ENCODE peak calls at places on chromosome 5, in nine cellular contexts. K, B, I, T, Q, A, O, D and R are unnamed samples.

GRCh38 chr5:179699640-179700298 is 1.0 kb downstream of the CANX start:
- DNase-seq in K (no peak), B (peak; percentile 20), I (peak; percentile 20), T (no peak), Q (no peak), A (no peak), O (no peak), D (no peak), R (no peak)

GRCh38 chr5:14959443-14960119 is 88.0 kb upstream of the ANKH start:
- DNase-seq in K (no peak), B (no peak), I (no peak), T (no peak), Q (no peak), A (no peak), O (peak; percentile 65), D (no peak), R (no peak)

GRCh38 chr5:67695369-67695768 is 498.8 kb upstream of the CD180 start:
- DNase-seq in K (no peak), B (no peak), I (no peak), T (no peak), Q (no peak), A (no peak), O (no peak), D (no peak), R (no peak)

GRCh38 chr5:141192110-141192725 is at the start of gene PCDHB10:
- DNase-seq in K (peak; percentile 37), B (no peak), I (peak; percentile 69), T (no peak), Q (no peak), A (no peak), O (no peak), D (no peak), R (no peak)

GRCh38 chr5:127369772-127370171 is 79.2 kb downstream of the MEGF10 start:
- DNase-seq in K (no peak), B (no peak), I (peak; percentile 100), T (no peak), Q (no peak), A (no peak), O (no peak), D (peak; percentile 47), R (no peak)

GRCh38 chr5:157574456-157575095 is 999 bp downstream of the ADAM19 start:
- DNase-seq in K (peak; percentile 68), B (no peak), I (peak; percentile 42), T (peak; percentile 32), Q (peak; percentile 85), A (no peak), O (no peak), D (peak; percentile 46), R (no peak)

GRCh38 chr5:141672856-141673813 is 8.9 kb downstream of the ARAP3 start:
- DNase-seq in K (no peak), B (no peak), I (no peak), T (no peak), Q (peak; percentile 78), A (no peak), O (no peak), D (no peak), R (no peak)

GRCh38 chr5:65395526-65396155 is 86.1 kb downstream of the ADAMTS6 start:
- DNase-seq in K (no peak), B (no peak), I (no peak), T (no peak), Q (no peak), A (no peak), O (no peak), D (no peak), R (no peak)

GRCh38 chr5:141637266-141637692 is 482 bp downstream of the RELL2 start:
- DNase-seq in K (peak; percentile 87), B (peak; percentile 56), I (peak; percentile 27), T (no peak), Q (peak; percentile 73), A (no peak), O (peak; percentile 10), D (peak; percentile 36), R (no peak)

GRCh38 chr5:134625559-134625958 is 7.1 kb downstream of the SAR1B start:
- DNase-seq in K (no peak), B (no peak), I (no peak), T (no peak), Q (no peak), A (no peak), O (no peak), D (no peak), R (no peak)

GRCh38 chr5:142201471-142201887 is 92.9 kb downstream of the NDFIP1 start:
- DNase-seq in K (no peak), B (no peak), I (no peak), T (no peak), Q (no peak), A (no peak), O (no peak), D (no peak), R (no peak)

GRCh38 chr5:131305906-131306305 is 42.1 kb downstream of the CDC42SE2 start:
- DNase-seq in K (no peak), B (no peak), I (no peak), T (no peak), Q (no peak), A (no peak), O (no peak), D (no peak), R (no peak)

GRCh38 chr5:142872795-142873194 is 102.6 kb downstream of the ARHGAP26 start:
- DNase-seq in K (peak; percentile 83), B (no peak), I (no peak), T (no peak), Q (no peak), A (no peak), O (no peak), D (no peak), R (no peak)

GRCh38 chr5:179696605-179697004 is 2.2 kb upstream of the CANX start:
- DNase-seq in K (no peak), B (no peak), I (no peak), T (no peak), Q (no peak), A (no peak), O (no peak), D (no peak), R (no peak)

GRCh38 chr5:133670336-133670735 is 58.0 kb upstream of the FSTL4 start:
- DNase-seq in K (no peak), B (no peak), I (no peak), T (no peak), Q (no peak), A (no peak), O (no peak), D (no peak), R (no peak)

GRCh38 chr5:136329791-136330190 is 35.6 kb downstream of the TRPC7 start:
- DNase-seq in K (no peak), B (no peak), I (no peak), T (no peak), Q (no peak), A (no peak), O (no peak), D (no peak), R (no peak)

GRCh38 chr5:176890455-176891330 is 8.5 kb downstream of the HK3 start:
- DNase-seq in K (no peak), B (no peak), I (no peak), T (no peak), Q (no peak), A (no peak), O (no peak), D (no peak), R (no peak)

GRCh38 chr5:97163360-97163764 is 19.7 kb downstream of the RIOK2 start:
- DNase-seq in K (no peak), B (no peak), I (no peak), T (no peak), Q (no peak), A (no peak), O (no peak), D (no peak), R (no peak)

GRCh38 chr5:4563400-4563799 is 576.7 kb upstream of the ADAMTS16 start:
- DNase-seq in K (no peak), B (no peak), I (no peak), T (no peak), Q (no peak), A (no peak), O (no peak), D (no peak), R (no peak)

GRCh38 chr5:123438902-123439301 is 15.7 kb upstream of the CEP120 start:
- DNase-seq in K (no peak), B (no peak), I (no peak), T (no peak), Q (no peak), A (no peak), O (no peak), D (no peak), R (no peak)
- H3K27ac ChIP-seq in K (no peak overlapping the region), B (no peak overlapping the region), I (no peak overlapping the region), T (no peak overlapping the region), Q (no peak overlapping the region), A (no peak overlapping the region), O (no peak overlapping the region), D (no peak overlapping the region), R (no peak overlapping the region)

GRCh38 chr5:159787837-159788236 is 128.4 kb upstream of the ADRA1B start:
- DNase-seq in K (no peak), B (no peak), I (no peak), T (no peak), Q (no peak), A (no peak), O (no peak), D (no peak), R (no peak)
- H3K27ac ChIP-seq in K (no peak overlapping the region), B (no peak overlapping the region), I (no peak overlapping the region), T (peak overlapping the region; percentile 9), Q (peak overlapping the region; percentile 0), A (no peak overlapping the region), O (no peak overlapping the region), D (no peak overlapping the region), R (peak overlapping the region; percentile 87)

GRCh38 chr5:100841358-100842076 is 61.6 kb downstream of the ST8SIA4 start:
- DNase-seq in K (no peak), B (no peak), I (no peak), T (no peak), Q (no peak), A (no peak), O (no peak), D (no peak), R (no peak)

GRCh38 chr5:100838048-100838473 is 65.0 kb downstream of the ST8SIA4 start:
- DNase-seq in K (no peak), B (no peak), I (no peak), T (no peak), Q (no peak), A (no peak), O (no peak), D (no peak), R (no peak)

GRCh38 chr5:100834519-100834918 is 68.6 kb downstream of the ST8SIA4 start:
- DNase-seq in K (no peak), B (no peak), I (no peak), T (no peak), Q (no peak), A (no peak), O (no peak), D (no peak), R (no peak)

GRCh38 chr5:100840769-100841168 is 62.3 kb downstream of the ST8SIA4 start:
- DNase-seq in K (no peak), B (no peak), I (no peak), T (no peak), Q (no peak), A (no peak), O (no peak), D (no peak), R (no peak)

GRCh38 chr5:100840364-100840763 is 62.7 kb downstream of the ST8SIA4 start:
- DNase-seq in K (no peak), B (no peak), I (no peak), T (no peak), Q (no peak), A (no peak), O (no peak), D (no peak), R (no peak)
- H3K27ac ChIP-seq in K (no peak overlapping the region), B (no peak overlapping the region), I (no peak overlapping the region), T (no peak overlapping the region), Q (no peak overlapping the region), A (no peak overlapping the region), O (no peak overlapping the region), D (no peak overlapping the region), R (no peak overlapping the region)

GRCh38 chr5:149387081-149387611 is 8.1 kb upstream of the IL17B start:
- DNase-seq in K (no peak), B (no peak), I (no peak), T (peak; percentile 65), Q (no peak), A (no peak), O (no peak), D (no peak), R (no peak)
- H3K27ac ChIP-seq in K (peak overlapping the region; percentile 68), B (no peak overlapping the region), I (no peak overlapping the region), T (peak overlapping the region; percentile 59), Q (peak overlapping the region; percentile 87), A (peak overlapping the region; percentile 61), O (peak overlapping the region; percentile 72), D (peak overlapping the region; percentile 63), R (peak overlapping the region; percentile 99)